ENCODE peak calls at places on chromosome X, in nine cellular contexts. S is WTC11; O is CD8-positive, alpha-beta T cell; U is MM.1S; W is pancreas; Q is psoas muscle; Z is AG04449; K is stomach; P is cardiac fibroblast. R is an unnamed sample.

GRCh38 chrX:45232139-45232538 is 31.5 kb upstream of the DIPK2B start:
- DNase-seq in S (no peak), O (no peak), U (no peak), W (no peak), Q (no peak), Z (no peak), K (no peak), P (no peak), R (no peak)

GRCh38 chrX:43557792-43558191 is 98.3 kb upstream of the MAOA start:
- DNase-seq in S (peak), O (peak), U (peak), W (no peak), Q (no peak), Z (no peak), K (peak), P (peak), R (peak)

GRCh38 chrX:111519215-111519614 is 7.8 kb downstream of the SERTM2 start:
- DNase-seq in S (no peak), O (no peak), U (peak), W (no peak), Q (no peak), Z (no peak), K (no peak), P (peak), R (no peak)

GRCh38 chrX:113512700-113513395 is 672.2 kb upstream of the AMOT start:
- DNase-seq in S (no peak), O (no peak), U (no peak), W (no peak), Q (no peak), Z (peak), K (no peak), P (peak), R (no peak)

GRCh38 chrX:152960115-152960514 is 33.8 kb downstream of the PNMA5 start:
- DNase-seq in S (no peak), O (no peak), U (no peak), W (no peak), Q (no peak), Z (no peak), K (no peak), P (no peak), R (no peak)

GRCh38 chrX:117327306-117327705 is 789.3 kb downstream of the KLHL13 start:
- DNase-seq in S (no peak), O (no peak), U (no peak), W (no peak), Q (no peak), Z (no peak), K (no peak), P (no peak), R (no peak)

GRCh38 chrX:13479452-13479813 is 90.0 kb upstream of the EGFL6 start:
- DNase-seq in S (no peak), O (no peak), U (no peak), W (no peak), Q (no peak), Z (no peak), K (no peak), P (no peak), R (no peak)

GRCh38 chrX:129705377-129705925 is 33.3 kb upstream of the XPNPEP2 start:
- DNase-seq in S (no peak), O (no peak), U (no peak), W (no peak), Q (no peak), Z (no peak), K (no peak), P (no peak), R (no peak)

GRCh38 chrX:106955004-106955772 is 35.0 kb downstream of the CLDN2 start:
- DNase-seq in S (no peak), O (no peak), U (no peak), W (no peak), Q (no peak), Z (peak), K (no peak), P (peak), R (no peak)

GRCh38 chrX:19303216-19303880 is 40.4 kb upstream of the PDHA1 start:
- DNase-seq in S (no peak), O (no peak), U (no peak), W (no peak), Q (no peak), Z (peak), K (no peak), P (peak), R (no peak)

GRCh38 chrX:104343408-104344129 is 88.8 kb upstream of the ESX1 start:
- DNase-seq in S (peak), O (no peak), U (peak), W (no peak), Q (no peak), Z (no peak), K (peak), P (peak), R (no peak)

GRCh38 chrX:148412006-148412405 is 88.4 kb upstream of the AFF2 start:
- DNase-seq in S (no peak), O (no peak), U (no peak), W (no peak), Q (no peak), Z (no peak), K (no peak), P (no peak), R (no peak)

GRCh38 chrX:154717824-154718223 is 33.1 kb downstream of the GAB3 start:
- DNase-seq in S (no peak), O (no peak), U (no peak), W (no peak), Q (no peak), Z (no peak), K (no peak), P (peak), R (no peak)

GRCh38 chrX:71493111-71493613 is 39.7 kb upstream of the OGT start:
- DNase-seq in S (no peak), O (no peak), U (no peak), W (no peak), Q (peak), Z (no peak), K (peak), P (peak), R (no peak)

GRCh38 chrX:141669689-141670088 is 28.9 kb downstream of the SPANXD start:
- DNase-seq in S (no peak), O (no peak), U (no peak), W (no peak), Q (no peak), Z (no peak), K (no peak), P (peak), R (no peak)

GRCh38 chrX:9466115-9466495 is 1.2 kb downstream of the TBL1X start:
- DNase-seq in S (peak), O (no peak), U (peak), W (peak), Q (peak), Z (no peak), K (peak), P (peak), R (no peak)

GRCh38 chrX:103847174-103847870 is 15.3 kb upstream of the RAB9B start:
- DNase-seq in S (no peak), O (no peak), U (no peak), W (no peak), Q (no peak), Z (no peak), K (no peak), P (no peak), R (no peak)

GRCh38 chrX:141341341-141341740 is 99.0 kb upstream of the SPANXC start:
- DNase-seq in S (no peak), O (no peak), U (no peak), W (no peak), Q (no peak), Z (peak), K (no peak), P (peak), R (no peak)

GRCh38 chrX:38669425-38669824 is 108.1 kb downstream of the TSPAN7 start:
- DNase-seq in S (no peak), O (no peak), U (peak), W (no peak), Q (no peak), Z (no peak), K (no peak), P (no peak), R (no peak)

DNA sequence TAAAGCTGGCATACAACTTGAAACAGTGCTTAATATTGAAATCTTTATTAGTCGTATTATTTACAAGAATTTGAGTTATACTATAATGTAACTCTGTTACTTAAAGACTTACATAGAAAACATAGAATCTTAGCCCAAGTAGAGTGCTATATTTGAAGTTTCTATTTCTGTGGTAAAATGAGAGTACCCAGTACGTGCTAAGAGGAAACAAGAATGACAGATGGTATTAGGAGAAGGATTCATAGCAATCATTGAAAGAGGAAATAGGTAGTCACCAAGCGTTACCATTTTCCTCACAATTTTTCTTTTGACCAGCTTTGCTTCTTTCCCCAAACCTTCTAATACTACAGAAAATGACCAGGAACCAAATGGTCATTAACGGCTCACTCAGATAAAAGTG is 412.1 kb upstream of the GRIA3 start:
- DNase-seq in S (no peak), O (no peak), U (peak), W (no peak), Q (no peak), Z (no peak), K (no peak), P (no peak), R (no peak)
- TF ChIP-seq CTCF in S (no peak), O (no peak), U (no peak), W (no peak), Q (no peak), Z (no peak), K (no peak), P (no peak), R (no peak)

DNA sequence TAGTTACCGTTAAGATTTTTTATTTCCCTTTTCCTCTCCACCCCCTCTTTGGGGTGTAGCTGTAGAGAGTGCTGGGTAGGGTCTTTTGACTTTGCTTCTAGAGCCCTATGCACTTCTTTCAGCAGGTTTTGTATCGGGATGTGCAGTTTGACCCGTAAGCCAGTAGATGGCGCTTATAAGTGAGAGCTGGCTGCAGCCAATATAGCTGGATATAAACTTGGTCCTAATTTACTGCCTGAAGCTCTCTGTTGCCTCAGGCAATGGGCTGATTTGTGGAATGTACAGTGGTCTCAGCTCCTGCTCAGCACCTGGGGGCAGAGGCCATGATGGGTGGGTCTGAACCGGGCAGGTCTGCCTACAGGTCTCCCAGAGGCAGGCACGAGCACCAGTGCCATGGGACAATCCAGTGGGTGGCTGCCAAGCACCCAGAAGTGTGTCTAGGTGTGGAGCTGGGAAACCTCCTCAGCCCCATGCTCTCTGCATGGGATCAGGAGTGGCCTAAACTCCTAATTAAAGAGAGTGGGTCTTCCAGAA is 146.5 kb downstream of the SPANXN1 start:
- DNase-seq in S (no peak), O (no peak), U (peak), W (no peak), Q (no peak), Z (no peak), K (no peak), P (no peak), R (no peak)
- TF ChIP-seq CTCF in S (no peak), O (no peak), U (peak), W (no peak), Q (no peak), Z (no peak), K (no peak), P (no peak), R (no peak)

GRCh38 chrX:46805270-46805669 is 31.6 kb upstream of the RP2 start:
- DNase-seq in S (no peak), O (no peak), U (no peak), W (no peak), Q (no peak), Z (no peak), K (no peak), P (no peak), R (no peak)

DNA sequence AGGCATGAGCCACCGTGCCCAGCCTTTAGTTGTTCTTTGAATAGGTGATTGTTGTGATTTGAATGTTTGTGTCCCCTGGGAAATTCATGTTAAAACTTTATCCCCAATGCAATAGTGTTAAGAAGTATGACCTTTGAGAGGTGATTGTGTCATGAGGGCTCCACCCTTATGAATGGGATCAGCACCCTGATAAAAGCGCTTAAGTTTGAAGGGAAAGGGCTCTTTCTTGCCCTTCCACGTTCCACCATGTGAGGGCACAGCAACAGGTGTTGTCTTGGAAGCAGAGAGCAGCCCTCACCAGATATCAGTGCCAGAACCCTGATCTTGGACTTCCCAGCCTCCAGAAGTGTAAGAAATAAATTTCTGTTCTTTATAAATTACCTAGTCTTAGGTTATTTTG is 33.7 kb upstream of the RP2 start:
- DNase-seq in S (peak), O (no peak), U (no peak), W (no peak), Q (no peak), Z (no peak), K (no peak), P (no peak), R (no peak)
- TF ChIP-seq CTCF in S (no peak), O (no peak), U (peak), W (no peak), Q (no peak), Z (peak), K (no peak), P (peak), R (no peak)

GRCh38 chrX:70132877-70133302 is 357 bp upstream of the IGBP1 start:
- DNase-seq in S (no peak), O (no peak), U (no peak), W (no peak), Q (no peak), Z (no peak), K (no peak), P (no peak), R (no peak)

GRCh38 chrX:70132244-70132643 is 1.0 kb upstream of the IGBP1 start:
- DNase-seq in S (no peak), O (no peak), U (no peak), W (no peak), Q (no peak), Z (no peak), K (no peak), P (no peak), R (no peak)

GRCh38 chrX:70134116-70134477 is 850 bp downstream of the IGBP1 start:
- DNase-seq in S (no peak), O (no peak), U (no peak), W (no peak), Q (no peak), Z (no peak), K (no peak), P (peak), R (no peak)

GRCh38 chrX:70129811-70130210 is 3.4 kb upstream of the IGBP1 start:
- DNase-seq in S (no peak), O (no peak), U (no peak), W (no peak), Q (no peak), Z (no peak), K (no peak), P (peak), R (no peak)

GRCh38 chrX:70133303-70134115 is at the start of gene IGBP1:
- DNase-seq in S (peak), O (peak), U (peak), W (peak), Q (peak), Z (peak), K (peak), P (peak), R (peak)
- TF ChIP-seq CTCF in S (no peak), O (peak), U (peak), W (peak), Q (peak), Z (peak), K (peak), P (peak), R (peak)

DNA sequence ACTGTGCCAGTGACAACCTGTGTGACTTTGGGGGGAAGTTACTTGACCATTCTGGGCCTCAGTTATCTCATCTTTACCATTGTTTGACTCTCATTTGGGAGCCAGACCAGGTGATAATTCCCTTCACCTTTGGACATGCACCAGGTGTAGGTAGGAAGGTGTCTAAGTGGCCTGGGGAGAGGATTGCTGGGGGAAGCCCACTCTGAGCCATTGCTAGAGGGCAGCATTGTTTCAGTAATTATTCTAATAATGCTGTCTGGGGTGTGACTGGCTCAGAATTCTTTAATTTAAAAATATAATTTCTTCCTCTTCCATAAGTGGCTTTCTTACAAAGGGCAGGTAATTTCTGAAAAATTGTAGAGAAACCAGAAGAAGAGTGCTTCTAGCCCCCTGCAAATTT is 104.3 kb downstream of the RTL9 start:
- DNase-seq in S (no peak), O (no peak), U (no peak), W (no peak), Q (no peak), Z (no peak), K (no peak), P (no peak), R (no peak)
- TF ChIP-seq CTCF in S (no peak), O (no peak), U (peak), W (no peak), Q (no peak), Z (no peak), K (no peak), P (no peak), R (no peak)